ENCODE peak calls at places on chromosome 11, in seven cellular contexts. One of them, this sample, is unnamed.

GRCh38 chr11:17544181-17544622 is at the start of gene USH1C:
- DNase-seq in PC-9: no peak
- DNase-seq in fibroblast of lung: no peak
- DNase-seq in SK-N-MC: no peak
- DNase-seq in H9: peak; percentile 85
- DNase-seq in psoas muscle: peak; percentile 35
- DNase-seq in endothelial cell of umbilical vein: no peak
- DNase-seq in this sample: no peak

GRCh38 chr11:107591098-107591445 is at the start of gene ELMOD1:
- DNase-seq in PC-9: peak; percentile 36
- DNase-seq in fibroblast of lung: peak; percentile 47
- DNase-seq in SK-N-MC: no peak
- DNase-seq in H9: peak; percentile 63
- DNase-seq in psoas muscle: peak; percentile 64
- DNase-seq in endothelial cell of umbilical vein: peak; percentile 46
- DNase-seq in this sample: no peak

GRCh38 chr11:94732617-94733292 is 35.4 kb upstream of the AMOTL1 start:
- DNase-seq in PC-9: peak; percentile 52
- DNase-seq in fibroblast of lung: peak; percentile 79
- DNase-seq in SK-N-MC: no peak
- DNase-seq in H9: no peak
- DNase-seq in psoas muscle: peak; percentile 61
- DNase-seq in endothelial cell of umbilical vein: peak; percentile 95
- DNase-seq in this sample: no peak

GRCh38 chr11:36454991-36455611 is 55.0 kb downstream of the TRAF6 start:
- DNase-seq in PC-9: no peak
- DNase-seq in fibroblast of lung: peak; percentile 50
- DNase-seq in SK-N-MC: no peak
- DNase-seq in H9: no peak
- DNase-seq in psoas muscle: no peak
- DNase-seq in endothelial cell of umbilical vein: no peak
- DNase-seq in this sample: no peak

GRCh38 chr11:19072464-19072863 is 11.9 kb upstream of the MRGPRX2 start:
- DNase-seq in PC-9: peak; percentile 72
- DNase-seq in fibroblast of lung: no peak
- DNase-seq in SK-N-MC: no peak
- DNase-seq in H9: no peak
- DNase-seq in psoas muscle: no peak
- DNase-seq in endothelial cell of umbilical vein: no peak
- DNase-seq in this sample: no peak

GRCh38 chr11:33869511-33870422 is 22.1 kb downstream of the LMO2 start:
- DNase-seq in PC-9: peak; percentile 29
- DNase-seq in fibroblast of lung: peak; percentile 25
- DNase-seq in SK-N-MC: no peak
- DNase-seq in H9: peak; percentile 47
- DNase-seq in psoas muscle: peak; percentile 53
- DNase-seq in endothelial cell of umbilical vein: peak; percentile 92
- DNase-seq in this sample: no peak

GRCh38 chr11:46855167-46855566 is 9.1 kb upstream of the CKAP5 start:
- DNase-seq in PC-9: no peak
- DNase-seq in fibroblast of lung: peak; percentile 20
- DNase-seq in SK-N-MC: no peak
- DNase-seq in H9: no peak
- DNase-seq in psoas muscle: no peak
- DNase-seq in endothelial cell of umbilical vein: no peak
- DNase-seq in this sample: no peak

GRCh38 chr11:49208006-49208721 is at the start of gene FOLH1:
- DNase-seq in PC-9: no peak
- DNase-seq in fibroblast of lung: no peak
- DNase-seq in SK-N-MC: peak; percentile 84
- DNase-seq in H9: peak; percentile 42
- DNase-seq in psoas muscle: peak; percentile 28
- DNase-seq in endothelial cell of umbilical vein: peak; percentile 6
- DNase-seq in this sample: no peak

GRCh38 chr11:125076378-125076945 is 13.4 kb downstream of the SLC37A2 start:
- DNase-seq in PC-9: no peak
- DNase-seq in fibroblast of lung: no peak
- DNase-seq in SK-N-MC: no peak
- DNase-seq in H9: no peak
- DNase-seq in psoas muscle: no peak
- DNase-seq in endothelial cell of umbilical vein: no peak
- DNase-seq in this sample: no peak

GRCh38 chr11:72229925-72230763 is 5.6 kb downstream of the INPPL1 start:
- DNase-seq in PC-9: no peak
- DNase-seq in fibroblast of lung: no peak
- DNase-seq in SK-N-MC: no peak
- DNase-seq in H9: no peak
- DNase-seq in psoas muscle: no peak
- DNase-seq in endothelial cell of umbilical vein: no peak
- DNase-seq in this sample: no peak

GRCh38 chr11:102577182-102577581 is 46.6 kb upstream of the MMP7 start:
- DNase-seq in PC-9: no peak
- DNase-seq in fibroblast of lung: peak; percentile 20
- DNase-seq in SK-N-MC: no peak
- DNase-seq in H9: no peak
- DNase-seq in psoas muscle: no peak
- DNase-seq in endothelial cell of umbilical vein: no peak
- DNase-seq in this sample: no peak

GRCh38 chr11:75239551-75240290 is 853 bp upstream of the TPBGL start:
- DNase-seq in PC-9: no peak
- DNase-seq in fibroblast of lung: no peak
- DNase-seq in SK-N-MC: no peak
- DNase-seq in H9: no peak
- DNase-seq in psoas muscle: no peak
- DNase-seq in endothelial cell of umbilical vein: no peak
- DNase-seq in this sample: no peak

GRCh38 chr11:69369945-69370344 is 76.0 kb downstream of the MYEOV start:
- DNase-seq in PC-9: no peak
- DNase-seq in fibroblast of lung: no peak
- DNase-seq in SK-N-MC: no peak
- DNase-seq in H9: no peak
- DNase-seq in psoas muscle: no peak
- DNase-seq in endothelial cell of umbilical vein: no peak
- DNase-seq in this sample: no peak

GRCh38 chr11:34318111-34319037 is 39.4 kb downstream of the ABTB2 start:
- DNase-seq in PC-9: no peak
- DNase-seq in fibroblast of lung: peak; percentile 76
- DNase-seq in SK-N-MC: no peak
- DNase-seq in H9: no peak
- DNase-seq in psoas muscle: no peak
- DNase-seq in endothelial cell of umbilical vein: no peak
- DNase-seq in this sample: no peak

GRCh38 chr11:57240007-57240406 is 3.0 kb upstream of the APLNR start:
- DNase-seq in PC-9: no peak
- DNase-seq in fibroblast of lung: no peak
- DNase-seq in SK-N-MC: no peak
- DNase-seq in H9: no peak
- DNase-seq in psoas muscle: no peak
- DNase-seq in endothelial cell of umbilical vein: no peak
- DNase-seq in this sample: no peak

GRCh38 chr11:2573240-2574042 is 126.4 kb downstream of the KCNQ1OT1 start:
- DNase-seq in PC-9: no peak
- DNase-seq in fibroblast of lung: no peak
- DNase-seq in SK-N-MC: no peak
- DNase-seq in H9: no peak
- DNase-seq in psoas muscle: peak; percentile 6
- DNase-seq in endothelial cell of umbilical vein: no peak
- DNase-seq in this sample: no peak

GRCh38 chr11:78343303-78343702 is 74.3 kb downstream of the GAB2 start:
- DNase-seq in PC-9: no peak
- DNase-seq in fibroblast of lung: no peak
- DNase-seq in SK-N-MC: no peak
- DNase-seq in H9: no peak
- DNase-seq in psoas muscle: no peak
- DNase-seq in endothelial cell of umbilical vein: no peak
- DNase-seq in this sample: no peak

GRCh38 chr11:31645747-31646146 is 136.2 kb downstream of the ELP4 start:
- DNase-seq in PC-9: peak; percentile 18
- DNase-seq in fibroblast of lung: peak; percentile 95
- DNase-seq in SK-N-MC: no peak
- DNase-seq in H9: no peak
- DNase-seq in psoas muscle: no peak
- DNase-seq in endothelial cell of umbilical vein: peak; percentile 84
- DNase-seq in this sample: peak; percentile 41

GRCh38 chr11:87092567-87092966 is 54.8 kb downstream of the TMEM135 start:
- DNase-seq in PC-9: no peak
- DNase-seq in fibroblast of lung: no peak
- DNase-seq in SK-N-MC: no peak
- DNase-seq in H9: no peak
- DNase-seq in psoas muscle: no peak
- DNase-seq in endothelial cell of umbilical vein: no peak
- DNase-seq in this sample: no peak

GRCh38 chr11:33643167-33643817 is 57.3 kb downstream of the C11orf91 start:
- DNase-seq in PC-9: no peak
- DNase-seq in fibroblast of lung: no peak
- DNase-seq in SK-N-MC: no peak
- DNase-seq in H9: no peak
- DNase-seq in psoas muscle: no peak
- DNase-seq in endothelial cell of umbilical vein: no peak
- DNase-seq in this sample: no peak

GRCh38 chr11:112421854-112422253 is 161.2 kb upstream of the PLET1 start:
- DNase-seq in PC-9: no peak
- DNase-seq in fibroblast of lung: no peak
- DNase-seq in SK-N-MC: no peak
- DNase-seq in H9: peak; percentile 38
- DNase-seq in psoas muscle: no peak
- DNase-seq in endothelial cell of umbilical vein: no peak
- DNase-seq in this sample: no peak

GRCh38 chr11:36026315-36026968 is 82.6 kb downstream of the LDLRAD3 start:
- DNase-seq in PC-9: no peak
- DNase-seq in fibroblast of lung: no peak
- DNase-seq in SK-N-MC: no peak
- DNase-seq in H9: no peak
- DNase-seq in psoas muscle: no peak
- DNase-seq in endothelial cell of umbilical vein: no peak
- DNase-seq in this sample: no peak

GRCh38 chr11:45859661-45860140 is 12.4 kb downstream of the CRY2 start:
- DNase-seq in PC-9: peak; percentile 10
- DNase-seq in fibroblast of lung: peak; percentile 95
- DNase-seq in SK-N-MC: no peak
- DNase-seq in H9: peak; percentile 68
- DNase-seq in psoas muscle: peak; percentile 92
- DNase-seq in endothelial cell of umbilical vein: peak; percentile 85
- DNase-seq in this sample: peak; percentile 40

GRCh38 chr11:45649544-45650165 is 15.8 kb downstream of the CHST1 start:
- DNase-seq in PC-9: no peak
- DNase-seq in fibroblast of lung: no peak
- DNase-seq in SK-N-MC: no peak
- DNase-seq in H9: no peak
- DNase-seq in psoas muscle: no peak
- DNase-seq in endothelial cell of umbilical vein: no peak
- DNase-seq in this sample: no peak

DNA sequence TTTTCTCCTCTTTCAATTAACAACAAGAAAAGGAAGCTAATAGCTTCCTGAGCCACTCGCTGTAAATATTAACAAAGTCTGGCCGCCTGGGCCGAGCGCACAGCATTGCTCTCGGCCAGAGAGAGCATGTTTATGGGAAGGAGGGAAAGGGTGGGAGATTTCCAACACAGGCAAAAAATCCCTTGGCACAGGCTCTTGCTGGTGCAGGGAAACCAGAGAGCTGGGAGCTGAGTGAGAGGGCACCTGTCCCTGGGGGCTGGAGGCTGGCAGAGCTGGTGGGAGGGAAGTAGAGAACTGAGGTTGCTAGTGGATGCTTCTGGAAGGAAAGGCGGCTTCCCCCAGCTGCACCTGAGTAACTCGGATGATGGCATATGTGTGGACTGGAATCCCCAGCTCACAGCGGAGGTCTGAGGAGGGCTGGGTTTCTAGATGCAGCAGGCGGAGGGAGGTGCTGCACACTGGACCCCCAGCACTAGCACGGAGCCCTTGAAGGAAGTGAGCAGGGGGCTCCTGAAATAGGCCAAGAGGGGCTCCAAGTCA is 59.6 kb downstream of the FLRT1 start:
- DNase-seq in PC-9: no peak
- DNase-seq in fibroblast of lung: no peak
- DNase-seq in SK-N-MC: no peak
- DNase-seq in H9: no peak
- DNase-seq in psoas muscle: no peak
- DNase-seq in endothelial cell of umbilical vein: no peak
- DNase-seq in this sample: no peak
- H3K27ac ChIP-seq in PC-9: no peak overlapping the region
- H3K27ac ChIP-seq in fibroblast of lung: no peak overlapping the region
- H3K27ac ChIP-seq in SK-N-MC: peak overlapping the region; percentile 96
- H3K27ac ChIP-seq in H9: no peak overlapping the region
- H3K27ac ChIP-seq in psoas muscle: peak overlapping the region; percentile 63
- H3K27ac ChIP-seq in endothelial cell of umbilical vein: peak overlapping the region; percentile 47
- H3K27ac ChIP-seq in this sample: no peak overlapping the region

GRCh38 chr11:8087185-8087584 is 6.2 kb downstream of the TUB start:
- DNase-seq in PC-9: no peak
- DNase-seq in fibroblast of lung: no peak
- DNase-seq in SK-N-MC: no peak
- DNase-seq in H9: peak; percentile 70
- DNase-seq in psoas muscle: no peak
- DNase-seq in endothelial cell of umbilical vein: no peak
- DNase-seq in this sample: no peak
- H3K27ac ChIP-seq in PC-9: no peak overlapping the region
- H3K27ac ChIP-seq in fibroblast of lung: no peak overlapping the region
- H3K27ac ChIP-seq in SK-N-MC: no peak overlapping the region
- H3K27ac ChIP-seq in H9: no peak overlapping the region
- H3K27ac ChIP-seq in psoas muscle: no peak overlapping the region
- H3K27ac ChIP-seq in endothelial cell of umbilical vein: no peak overlapping the region
- H3K27ac ChIP-seq in this sample: no peak overlapping the region

GRCh38 chr11:66616379-66617147 is at the start of gene RBM14:
- DNase-seq in PC-9: peak; percentile 99
- DNase-seq in fibroblast of lung: peak; percentile 99
- DNase-seq in SK-N-MC: peak; percentile 96
- DNase-seq in H9: peak; percentile 99
- DNase-seq in psoas muscle: peak; percentile 99
- DNase-seq in endothelial cell of umbilical vein: peak; percentile 99
- DNase-seq in this sample: peak; percentile 94
- H3K27ac ChIP-seq in PC-9: peak within 1 kb of the TSS; percentile 73
- H3K27ac ChIP-seq in fibroblast of lung: peak within 1 kb of the TSS; percentile 97
- H3K27ac ChIP-seq in SK-N-MC: peak within 1 kb of the TSS; percentile 98
- H3K27ac ChIP-seq in H9: peak within 1 kb of the TSS; percentile 40
- H3K27ac ChIP-seq in psoas muscle: peak within 1 kb of the TSS; percentile 99
- H3K27ac ChIP-seq in endothelial cell of umbilical vein: peak within 1 kb of the TSS; percentile 86
- H3K27ac ChIP-seq in this sample: peak within 1 kb of the TSS; percentile 80

DNA sequence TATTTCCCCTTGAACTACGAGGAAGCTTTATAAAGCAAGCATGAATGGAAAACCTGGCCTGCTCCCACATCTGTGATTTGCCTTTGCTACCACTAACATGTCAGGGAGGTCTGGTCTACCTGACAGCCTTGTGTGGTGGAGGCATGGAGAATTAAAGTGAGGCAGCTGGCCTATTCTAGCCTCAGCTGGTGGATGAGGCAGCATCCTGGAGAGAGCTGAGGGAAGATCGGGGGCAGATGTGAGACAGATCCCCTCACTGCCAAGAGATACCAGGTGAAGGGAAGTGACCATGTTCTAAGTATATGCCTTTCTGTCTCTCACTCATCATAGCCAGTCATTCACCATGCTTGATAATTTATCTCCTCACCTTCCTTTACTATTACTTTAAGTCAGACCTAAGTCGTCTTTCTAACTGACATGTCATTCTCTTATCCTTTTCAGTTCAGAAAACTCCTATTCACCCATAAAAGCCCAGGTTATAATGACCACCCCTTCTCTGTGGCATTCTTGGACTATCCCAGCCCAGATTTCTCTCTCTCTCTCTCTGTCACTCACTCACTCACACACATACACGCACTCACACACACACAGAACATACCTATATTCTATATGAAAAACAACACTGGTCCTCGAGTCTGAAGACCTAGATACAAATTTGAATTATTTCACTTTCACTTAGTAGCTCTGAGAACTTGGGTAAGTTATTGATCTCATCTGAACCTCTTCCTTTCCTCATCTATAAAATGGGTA is 90.7 kb downstream of the CSNK2A3 start:
- DNase-seq in PC-9: no peak
- DNase-seq in fibroblast of lung: no peak
- DNase-seq in SK-N-MC: no peak
- DNase-seq in H9: no peak
- DNase-seq in psoas muscle: no peak
- DNase-seq in endothelial cell of umbilical vein: no peak
- DNase-seq in this sample: no peak
- H3K27ac ChIP-seq in PC-9: no peak overlapping the region
- H3K27ac ChIP-seq in fibroblast of lung: no peak overlapping the region
- H3K27ac ChIP-seq in SK-N-MC: no peak overlapping the region
- H3K27ac ChIP-seq in H9: no peak overlapping the region
- H3K27ac ChIP-seq in psoas muscle: no peak overlapping the region
- H3K27ac ChIP-seq in endothelial cell of umbilical vein: no peak overlapping the region
- H3K27ac ChIP-seq in this sample: no peak overlapping the region